ENCODE peak calls at places on chromosomes 2 and 18, in five cellular contexts. T is neural crest cell, G is fibroblast of the aortic adventitia, K is RWPE2, B is AG09309. X is an unnamed sample.
A peak's percentile ranks its signal among the peaks of the same experiment; 100 is the strongest.

GRCh38 chr18:72075040-72075439 is 469.1 kb downstream of the CBLN2 start:
- DNase-seq in T (no peak), G (no peak), K (no peak), B (no peak), X (no peak)

GRCh38 chr2:25331686-25332365 is 9.9 kb downstream of the DNMT3A start:
- DNase-seq in T (no peak), G (no peak), K (no peak), B (no peak), X (peak; percentile 63)

GRCh38 chr18:49164738-49165137 is 214.0 kb upstream of the SMAD7 start:
- DNase-seq in T (no peak), G (no peak), K (no peak), B (no peak), X (no peak)

GRCh38 chr2:51263921-51264320 is 232.0 kb upstream of the NRXN1 start:
- DNase-seq in T (no peak), G (no peak), K (no peak), B (no peak), X (no peak)

GRCh38 chr2:205781244-205781643 is 98.9 kb downstream of the NRP2 start:
- DNase-seq in T (no peak), G (no peak), K (no peak), B (no peak), X (no peak)

GRCh38 chr2:145777297-145777696 is 1257.4 kb upstream of the ZEB2 start:
- DNase-seq in T (no peak), G (no peak), K (no peak), B (no peak), X (no peak)

GRCh38 chr2:9226458-9227380 is 20.1 kb downstream of the ASAP2 start:
- DNase-seq in T (no peak), G (no peak), K (no peak), B (no peak), X (no peak)

GRCh38 chr18:67408240-67408639 is 108.3 kb downstream of the DSEL start:
- DNase-seq in T (no peak), G (no peak), K (no peak), B (no peak), X (no peak)

GRCh38 chr2:135792401-135793152 is 44.4 kb downstream of the LCT start:
- DNase-seq in T (no peak), G (no peak), K (no peak), B (no peak), X (no peak)

GRCh38 chr18:76445275-76445674 is 49.8 kb downstream of the ZNF516 start:
- DNase-seq in T (no peak), G (peak; percentile 87), K (no peak), B (peak; percentile 74), X (no peak)

GRCh38 chr18:36302676-36303075 is 5.2 kb downstream of the FHOD3 start:
- DNase-seq in T (no peak), G (no peak), K (no peak), B (no peak), X (no peak)

GRCh38 chr2:190563109-190563508 is 28.6 kb upstream of the NEMP2 start:
- DNase-seq in T (no peak), G (no peak), K (no peak), B (no peak), X (no peak)

GRCh38 chr2:162221064-162221463 is 22.2 kb downstream of the FAP start:
- DNase-seq in T (peak; percentile 47), G (peak; percentile 77), K (peak; percentile 62), B (no peak), X (peak; percentile 56)

GRCh38 chr2:152573168-152573567 is 144.1 kb downstream of the PRPF40A start:
- DNase-seq in T (no peak), G (peak; percentile 39), K (no peak), B (peak; percentile 45), X (peak; percentile 56)

GRCh38 chr2:152549428-152549827 is 167.8 kb downstream of the PRPF40A start:
- DNase-seq in T (no peak), G (no peak), K (no peak), B (no peak), X (no peak)

GRCh38 chr2:144430722-144431163 is 89.2 kb downstream of the ZEB2 start:
- DNase-seq in T (no peak), G (peak; percentile 80), K (no peak), B (no peak), X (peak; percentile 35)

GRCh38 chr2:132701810-132702209 is 31.8 kb upstream of the LYPD1 start:
- DNase-seq in T (no peak), G (peak; percentile 53), K (no peak), B (no peak), X (no peak)

GRCh38 chr2:105417789-105418475 is 19.1 kb upstream of the FHL2 start:
- DNase-seq in T (no peak), G (peak; percentile 59), K (no peak), B (no peak), X (no peak)

GRCh38 chr2:80874374-80874773 is 569.8 kb upstream of the LRRTM1 start:
- DNase-seq in T (no peak), G (no peak), K (no peak), B (no peak), X (no peak)

GRCh38 chr2:88108796-88109195 is 19.1 kb downstream of the FABP1 start:
- DNase-seq in T (no peak), G (no peak), K (no peak), B (no peak), X (no peak)

GRCh38 chr2:147172493-147173185 is 672.2 kb upstream of the ACVR2A start:
- DNase-seq in T (no peak), G (no peak), K (no peak), B (no peak), X (no peak)

GRCh38 chr2:24914713-24915112 is 5.3 kb downstream of the ADCY3 start:
- DNase-seq in T (no peak), G (no peak), K (no peak), B (no peak), X (no peak)

GRCh38 chr2:2325538-2325937 is 5.5 kb downstream of the MYT1L start:
- DNase-seq in T (no peak), G (no peak), K (no peak), B (no peak), X (no peak)

GRCh38 chr18:79933765-79934164 is 17.7 kb downstream of the SLC66A2 start:
- DNase-seq in T (no peak), G (no peak), K (no peak), B (no peak), X (no peak)

GRCh38 chr18:70892381-70892780 is 603.5 kb downstream of the SOCS6 start:
- DNase-seq in T (no peak), G (no peak), K (no peak), B (no peak), X (no peak)
- TF ChIP-seq CTCF in T (no peak), G (no peak), K (no peak), B (no peak), X (no peak)

GRCh38 chr2:238369516-238370481 is 49.5 kb downstream of the TRAF3IP1 start:
- DNase-seq in T (no peak), G (peak; percentile 59), K (no peak), B (no peak), X (no peak)

DNA sequence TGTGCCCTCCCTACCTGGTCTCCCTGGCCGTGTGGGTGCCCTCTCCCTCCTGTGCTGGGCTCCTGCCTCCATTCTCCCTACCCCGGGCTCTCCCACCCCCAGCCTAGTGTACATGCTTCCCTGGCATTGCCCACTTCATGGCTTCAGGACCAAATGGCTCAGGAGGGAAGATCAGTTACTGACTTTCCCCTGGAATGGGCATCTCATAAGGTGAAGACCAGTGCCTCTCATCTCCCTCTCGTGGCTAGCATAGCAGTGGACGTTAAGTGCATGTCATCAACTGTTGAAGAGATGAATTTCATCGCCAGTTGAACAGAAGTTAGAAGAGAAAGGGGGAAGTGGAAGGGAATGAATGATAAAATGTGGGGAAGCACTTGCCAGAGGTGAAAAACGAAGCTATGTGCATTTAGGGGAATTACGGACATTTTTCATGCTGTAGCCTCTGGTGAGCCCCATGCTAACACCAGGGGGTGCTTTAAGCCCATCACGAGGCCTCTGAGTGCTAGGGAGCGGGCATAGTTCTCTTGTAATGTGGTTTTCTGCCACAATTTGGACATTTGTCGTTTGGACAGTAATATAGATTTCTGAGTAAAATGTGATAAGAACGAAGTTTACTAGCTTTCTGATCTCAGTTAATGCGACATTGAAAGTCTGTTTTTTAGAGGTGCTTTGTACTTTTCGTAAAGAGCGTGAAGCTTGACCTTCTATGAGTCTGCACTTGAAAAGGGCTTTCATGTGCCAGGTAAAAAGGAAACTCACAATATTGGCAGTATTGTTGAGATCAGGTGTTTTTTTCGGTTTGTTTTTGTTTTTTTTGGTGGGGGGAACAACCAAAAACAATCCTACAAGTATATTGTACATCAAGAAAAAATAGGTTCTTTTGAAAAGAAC is 50.4 kb downstream of the TRAF3IP1 start:
- DNase-seq in T (peak; percentile 43), G (peak; percentile 87), K (no peak), B (no peak), X (peak; percentile 62)
- TF ChIP-seq CTCF in T (peak; percentile 80), G (peak; percentile 90), K (peak; percentile 90), B (peak; percentile 92), X (peak; percentile 81)

DNA sequence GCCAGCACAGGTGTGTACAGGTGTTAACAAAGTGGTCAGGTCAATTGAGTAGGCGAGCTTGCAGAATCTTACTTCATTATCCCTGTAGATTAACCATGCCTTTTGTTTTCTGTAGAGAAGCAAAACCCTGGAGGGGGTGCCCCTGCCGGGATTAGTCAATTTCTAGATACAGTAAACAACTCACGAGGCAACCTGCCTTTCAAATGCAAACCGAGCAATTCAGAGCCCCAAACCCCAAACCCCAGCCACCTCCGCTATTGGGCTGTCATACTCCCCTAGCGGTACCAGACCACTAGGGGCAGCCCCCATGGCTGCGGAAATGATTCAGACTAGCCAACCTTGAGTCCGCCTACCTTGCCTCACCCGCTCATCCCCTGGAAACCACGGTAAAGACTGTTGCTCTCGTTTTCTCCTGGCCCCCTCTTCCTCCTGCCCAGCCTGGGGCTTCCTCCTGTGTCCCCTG is 61.4 kb upstream of the KIF5C start:
- DNase-seq in T (no peak), G (no peak), K (no peak), B (no peak), X (peak; percentile 78)
- TF ChIP-seq CTCF in T (no peak), G (no peak), K (no peak), B (no peak), X (peak; percentile 36)

GRCh38 chr18:32439802-32440201 is 30.9 kb downstream of the GAREM1 start:
- DNase-seq in T (no peak), G (no peak), K (no peak), B (no peak), X (no peak)
- TF ChIP-seq CTCF in T (peak; percentile 50), G (peak; percentile 26), K (peak; percentile 29), B (peak; percentile 6), X (peak; percentile 19)

GRCh38 chr2:231410293-231411004 is 14.9 kb downstream of the B3GNT7 start:
- DNase-seq in T (no peak), G (no peak), K (no peak), B (no peak), X (no peak)
- TF ChIP-seq CTCF in T (peak; percentile 61), G (peak; percentile 28), K (peak; percentile 22), B (peak; percentile 40), X (no peak)

GRCh38 chr2:181077128-181077709 is 96.8 kb downstream of the UBE2E3 start:
- DNase-seq in T (peak; percentile 9), G (peak; percentile 72), K (no peak), B (peak; percentile 16), X (peak; percentile 40)
- TF ChIP-seq CTCF in T (peak; percentile 87), G (peak; percentile 66), K (peak; percentile 90), B (peak; percentile 63), X (peak; percentile 66)

X was measured in GM13977.